ENCODE peak calls at places on chromosome 1, in five cellular contexts. J is neuronal stem cell, U is H9, T is H1, P is mesenchymal stem cell. Q is an unnamed sample.
A peak's percentile ranks its signal among the peaks of the same experiment; 100 is the strongest.

GRCh38 chr1:2595261-2595811 is 8.8 kb downstream of the PRXL2B start:
- DNase-seq in T (no peak), U (peak; percentile 19), J (no peak), P (no peak), Q (no peak)

GRCh38 chr1:33442141-33442540 is 11.2 kb upstream of the PHC2 start:
- DNase-seq in U (no peak), T (no peak), J (no peak), P (peak; percentile 61), Q (no peak)

GRCh38 chr1:244199883-244200282 is 148.8 kb downstream of the ZBTB18 start:
- DNase-seq in P (no peak), T (no peak), J (no peak), U (no peak), Q (no peak)

GRCh38 chr1:209267968-209268367 is 315.5 kb upstream of the CAMK1G start:
- DNase-seq in P (no peak), U (no peak), T (no peak), J (no peak), Q (no peak)

GRCh38 chr1:41892211-41892840 is 26.4 kb downstream of the HIVEP3 start:
- DNase-seq in T (no peak), U (no peak), P (peak; percentile 30), J (no peak), Q (no peak)

GRCh38 chr1:151993734-151994496 is at the start of gene S100A10:
- DNase-seq in U (peak; percentile 70), J (no peak), P (peak; percentile 77), T (peak; percentile 73), Q (peak; percentile 90)

GRCh38 chr1:150550222-150551048 is 1.2 kb downstream of the ADAMTSL4 start:
- DNase-seq in P (peak; percentile 39), U (peak; percentile 34), T (no peak), J (no peak), Q (peak; percentile 80)

GRCh38 chr1:31101147-31101502 is 35.6 kb upstream of the PUM1 start:
- DNase-seq in J (no peak), P (peak; percentile 86), U (no peak), T (no peak), Q (no peak)

GRCh38 chr1:75338974-75339483 is 204.8 kb downstream of the LHX8 start:
- DNase-seq in J (no peak), U (no peak), P (peak; percentile 13), T (no peak), Q (no peak)

GRCh38 chr1:6512245-6512907 is 20.9 kb upstream of the PLEKHG5 start:
- DNase-seq in P (no peak), J (no peak), U (no peak), T (no peak), Q (no peak)

GRCh38 chr1:59751801-59752200 is 62.9 kb upstream of the HOOK1 start:
- DNase-seq in J (no peak), U (no peak), T (no peak), P (no peak), Q (no peak)

GRCh38 chr1:923131-923990 is at the start of gene SAMD11:
- DNase-seq in P (peak; percentile 84), J (peak; percentile 88), T (peak; percentile 80), U (peak; percentile 68), Q (peak; percentile 84)

GRCh38 chr1:3836421-3836820 is 20.6 kb downstream of the CEP104 start:
- DNase-seq in U (no peak), J (no peak), P (no peak), T (no peak), Q (no peak)

GRCh38 chr1:230195199-230195598 is 128.2 kb downstream of the GALNT2 start:
- DNase-seq in U (no peak), P (no peak), J (no peak), T (no peak), Q (no peak)

GRCh38 chr1:30650038-30650958 is 73.1 kb downstream of the MATN1 start:
- DNase-seq in P (no peak), T (no peak), J (no peak), U (no peak), Q (no peak)

GRCh38 chr1:151681921-151682320 is 34.7 kb downstream of the CELF3 start:
- DNase-seq in J (no peak), T (no peak), P (no peak), U (no peak), Q (no peak)

GRCh38 chr1:27666294-27666693 is 5.7 kb downstream of the IFI6 start:
- DNase-seq in P (no peak), U (no peak), J (no peak), T (no peak), Q (no peak)

GRCh38 chr1:245462161-245462560 is 307.4 kb downstream of the KIF26B start:
- DNase-seq in P (no peak), T (no peak), U (no peak), J (no peak), Q (peak; percentile 90)

GRCh38 chr1:15272009-15272781 is 25.2 kb downstream of the FHAD1 start:
- DNase-seq in J (peak; percentile 67), T (peak; percentile 70), U (peak; percentile 84), P (peak; percentile 82), Q (peak; percentile 93)

GRCh38 chr1:41791667-41792484 is 126.8 kb downstream of the HIVEP3 start:
- DNase-seq in U (no peak), T (no peak), J (no peak), P (no peak), Q (no peak)

GRCh38 chr1:42183646-42184268 is 19.2 kb upstream of the GUCA2A start:
- DNase-seq in U (no peak), J (no peak), P (no peak), T (no peak), Q (peak; percentile 61)

GRCh38 chr1:181640959-181641358 is 157.6 kb downstream of the CACNA1E start:
- DNase-seq in T (no peak), J (no peak), P (no peak), U (no peak), Q (no peak)

GRCh38 chr1:29365906-29366670 is 129.8 kb downstream of the PTPRU start:
- DNase-seq in U (peak; percentile 12), P (no peak), T (no peak), J (no peak), Q (no peak)

GRCh38 chr1:57165546-57165945 is 199.7 kb upstream of the C8B start:
- DNase-seq in T (no peak), P (no peak), U (no peak), J (no peak), Q (peak; percentile 14)

GRCh38 chr1:57162607-57163235 is 196.9 kb upstream of the C8B start:
- DNase-seq in U (no peak), P (no peak), J (no peak), T (no peak), Q (no peak)

GRCh38 chr1:57163332-57163731 is 197.5 kb upstream of the C8B start:
- DNase-seq in P (no peak), J (no peak), T (no peak), U (no peak), Q (no peak)

GRCh38 chr1:57163789-57164188 is 198.0 kb upstream of the C8B start:
- DNase-seq in T (no peak), P (no peak), U (no peak), J (no peak), Q (no peak)

DNA sequence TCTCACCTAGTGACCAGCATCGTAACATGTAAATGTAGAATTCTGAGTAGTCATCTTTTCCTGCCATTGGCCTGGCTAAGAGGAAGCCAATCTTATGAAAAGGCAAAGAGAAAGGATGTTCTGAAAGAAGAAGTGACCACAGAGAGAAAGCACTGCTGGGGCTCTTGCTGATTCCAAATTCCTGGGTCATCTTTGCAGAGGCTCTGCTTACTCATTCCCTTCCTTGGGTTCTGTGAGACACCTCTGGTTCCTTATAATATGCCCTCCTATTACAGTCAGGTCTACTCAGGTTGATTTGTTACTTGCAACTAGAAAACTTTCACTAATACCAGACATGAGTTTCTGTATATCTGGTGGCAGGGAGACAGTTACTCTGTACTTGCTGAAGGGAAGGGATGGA is 198.8 kb upstream of the C8B start:
- DNase-seq in T (no peak), U (no peak), J (no peak), P (no peak), Q (no peak)
- H3K27ac ChIP-seq in T (no peak overlapping the region), U (no peak overlapping the region), J (no peak overlapping the region), P (no peak overlapping the region), Q (no peak overlapping the region)

GRCh38 chr1:47415728-47416318 is at the start of gene FOXE3:
- DNase-seq in P (no peak), T (peak; percentile 58), J (no peak), U (no peak), Q (no peak)
- H2AFZ ChIP-seq in P (no peak within 1 kb of the TSS), T (peak within 1 kb of the TSS; percentile 87), J (peak within 1 kb of the TSS; percentile 87), U (no peak within 1 kb of the TSS), Q (peak within 1 kb of the TSS; percentile 42)

DNA sequence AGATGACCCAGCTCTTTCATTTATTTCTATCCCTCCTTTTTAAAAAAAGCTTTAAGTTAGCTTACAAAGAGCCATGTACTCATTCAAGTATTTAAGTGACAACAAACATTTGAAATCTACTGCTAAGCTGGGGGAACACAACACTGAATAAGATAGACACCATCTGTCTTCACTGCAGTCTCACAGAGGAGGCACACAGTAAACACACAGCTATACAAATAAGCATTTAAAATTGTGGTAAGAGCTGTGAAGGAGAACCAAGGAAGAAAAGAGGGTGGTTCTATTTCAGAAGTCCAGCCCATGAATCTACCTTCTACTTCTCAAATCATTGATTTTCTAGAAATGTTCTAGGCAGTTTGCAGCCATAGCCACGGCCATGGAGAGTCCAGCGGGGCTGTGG is 28.1 kb downstream of the PRDM2 start:
- DNase-seq in P (no peak), U (no peak), T (no peak), J (no peak), Q (no peak)
- H2BK12ac ChIP-seq in P (no peak overlapping the region), U (no peak overlapping the region), T (no peak overlapping the region), J (no peak overlapping the region), Q (no peak overlapping the region)

GRCh38 chr1:25858906-25859789 is at the start of gene AUNIP:
- DNase-seq in J (peak; percentile 82), U (peak; percentile 81), T (peak; percentile 84), P (peak; percentile 91), Q (peak; percentile 91)
- H3K27ac ChIP-seq in J (no peak within 1 kb of the TSS), U (peak within 1 kb of the TSS; percentile 65), T (peak within 1 kb of the TSS; percentile 89), P (peak within 1 kb of the TSS; percentile 71), Q (peak within 1 kb of the TSS; percentile 46)

DNA sequence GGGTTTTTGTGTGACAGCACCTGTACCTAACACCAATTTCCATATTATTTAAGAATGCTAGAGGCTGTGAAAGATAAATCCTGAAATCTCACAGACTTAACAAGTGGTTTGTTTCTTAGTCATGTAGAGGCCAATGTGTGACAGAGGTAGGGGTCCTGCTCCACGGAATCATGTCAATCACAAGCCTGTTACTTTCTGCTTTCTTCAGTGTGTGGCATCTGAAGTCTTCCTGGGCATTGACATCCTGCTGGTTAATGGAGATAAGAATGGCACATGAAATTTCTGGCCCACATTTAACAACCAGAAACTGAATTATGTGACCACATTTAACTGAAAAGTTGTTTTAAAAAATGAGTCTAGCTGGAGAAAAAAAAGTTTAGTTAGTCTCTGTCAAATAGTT is 68.3 kb upstream of the PLA2G4A start:
- DNase-seq in J (no peak), P (no peak), T (no peak), U (no peak), Q (peak; percentile 18)
- H2AFZ ChIP-seq in J (no peak overlapping the region), P (no peak overlapping the region), T (no peak overlapping the region), U (no peak overlapping the region), Q (no peak overlapping the region)

GRCh38 chr1:19882111-19883071 is at the start of gene OTUD3:
- DNase-seq in J (peak; percentile 99), T (peak; percentile 93), P (peak; percentile 98), U (peak; percentile 97), Q (peak; percentile 100)

GRCh38 chr1:19877351-19877750 is 4.8 kb upstream of the OTUD3 start:
- DNase-seq in J (no peak), T (no peak), U (no peak), P (no peak), Q (peak; percentile 80)

GRCh38 chr1:19879227-19879626 is 3.0 kb upstream of the OTUD3 start:
- DNase-seq in J (no peak), U (no peak), T (no peak), P (no peak), Q (no peak)

GRCh38 chr1:19877821-19878636 is 4.2 kb upstream of the OTUD3 start:
- DNase-seq in J (no peak), U (no peak), T (no peak), P (no peak), Q (peak; percentile 52)

GRCh38 chr1:19878637-19878985 is 3.6 kb upstream of the OTUD3 start:
- DNase-seq in U (no peak), P (no peak), J (no peak), T (no peak), Q (no peak)
- H2BK12ac ChIP-seq in U (no peak overlapping the region), P (no peak overlapping the region), J (no peak overlapping the region), T (no peak overlapping the region), Q (no peak overlapping the region)

Q was measured in trophoblast cell.